ENCODE peak calls at places on chromosomes 2 and 18, in eight cellular contexts. F is K562, V is transverse colon, T is SK-N-SH, M is sigmoid colon, W is GM12878, X is upper lobe of left lung, C is H1. D is an unnamed sample.

GRCh38 chr2:234204480-234204879 is 154.0 kb downstream of the SPP2 start:
- DNase-seq in C (no peak), W (no peak), T (no peak), F (no peak), M (no peak), X (no peak), V (no peak), D (no peak)

GRCh38 chr2:213806125-213806726 is 522.0 kb downstream of the SPAG16 start:
- DNase-seq in T (peak), V (no peak), M (no peak), W (no peak), F (no peak), X (no peak), C (no peak), D (no peak)

GRCh38 chr2:236871500-236872001 is 214.1 kb upstream of the COPS8 start:
- DNase-seq in X (no peak), M (peak), F (no peak), C (no peak), T (no peak), V (peak), W (no peak), D (peak)

GRCh38 chr2:96694816-96695455 is 44.9 kb downstream of the LMAN2L start:
- DNase-seq in W (no peak), X (no peak), T (no peak), M (peak), C (no peak), F (no peak), V (no peak), D (no peak)

GRCh38 chr2:226898925-226899324 is 63.1 kb downstream of the RHBDD1 start:
- DNase-seq in X (no peak), W (no peak), V (no peak), F (no peak), T (no peak), M (no peak), C (no peak), D (no peak)

GRCh38 chr2:218733615-218734021 is 23.0 kb downstream of the TTLL4 start:
- DNase-seq in F (no peak), W (peak), M (peak), X (no peak), V (peak), T (no peak), C (no peak), D (peak)

GRCh38 chr2:240906911-240907590 is 915 bp downstream of the CROCC2 start:
- DNase-seq in X (peak), T (no peak), V (no peak), C (no peak), M (no peak), W (no peak), F (no peak), D (no peak)

GRCh38 chr2:69902213-69902922 is 8.6 kb downstream of the SNRNP27 start:
- DNase-seq in C (no peak), X (no peak), M (no peak), W (peak), V (peak), T (no peak), F (no peak), D (peak)

GRCh38 chr2:178436662-178437061 is 14.3 kb downstream of the PRKRA start:
- DNase-seq in X (no peak), C (no peak), T (no peak), V (no peak), F (no peak), W (no peak), M (no peak), D (no peak)

GRCh38 chr2:169472249-169472648 is 7.0 kb upstream of the BBS5 start:
- DNase-seq in X (no peak), W (no peak), V (no peak), T (no peak), M (no peak), F (no peak), C (no peak), D (no peak)

GRCh38 chr2:203534486-203535077 is 519 bp downstream of the RAPH1 start:
- DNase-seq in T (peak), V (peak), X (no peak), F (no peak), W (no peak), C (no peak), M (peak), D (no peak)

GRCh38 chr18:49177812-49178211 is 227.0 kb upstream of the SMAD7 start:
- DNase-seq in F (no peak), X (no peak), T (no peak), C (no peak), M (no peak), V (no peak), W (no peak), D (no peak)

GRCh38 chr2:166332049-166332448 is 43.7 kb downstream of the SCN9A start:
- DNase-seq in W (no peak), T (no peak), F (no peak), M (no peak), X (no peak), V (no peak), C (no peak), D (no peak)

GRCh38 chr2:237097911-237098702 is 12.4 kb downstream of the COPS8 start:
- DNase-seq in T (no peak), C (no peak), X (no peak), W (no peak), V (no peak), F (no peak), M (no peak), D (no peak)

GRCh38 chr2:145617906-145618305 is 1098.0 kb upstream of the ZEB2 start:
- DNase-seq in C (no peak), F (no peak), V (no peak), W (no peak), X (no peak), M (no peak), T (no peak), D (no peak)

GRCh38 chr2:171347158-171347557 is 86.6 kb downstream of the METTL8 start:
- DNase-seq in X (no peak), M (no peak), V (no peak), T (no peak), C (no peak), F (no peak), W (no peak), D (no peak)

GRCh38 chr18:31156831-31157763 is 5.6 kb downstream of the DSC1 start:
- DNase-seq in W (no peak), F (no peak), C (no peak), X (no peak), T (no peak), V (no peak), M (no peak), D (no peak)

GRCh38 chr2:231800493-231801091 is 14.3 kb downstream of the COPS7B start:
- DNase-seq in X (peak), M (no peak), W (no peak), C (no peak), V (peak), F (peak), T (peak), D (peak)

GRCh38 chr2:220913384-220913783 is 658.7 kb downstream of the EPHA4 start:
- DNase-seq in X (no peak), M (no peak), F (no peak), V (no peak), T (no peak), C (no peak), W (no peak), D (no peak)

GRCh38 chr2:71672011-71672639 is 218.8 kb downstream of the DYSF start:
- DNase-seq in T (peak), M (no peak), V (no peak), F (no peak), X (no peak), C (no peak), W (no peak), D (no peak)

GRCh38 chr2:120590841-120591240 is 144.8 kb upstream of the GLI2 start:
- DNase-seq in M (no peak), V (no peak), C (no peak), T (no peak), W (no peak), X (no peak), F (no peak), D (no peak)

GRCh38 chr18:46458472-46458871 is 198.5 kb downstream of the LOXHD1 start:
- DNase-seq in X (no peak), W (no peak), C (no peak), F (no peak), V (no peak), M (no peak), T (no peak), D (no peak)

GRCh38 chr18:3597159-3597977 is 147.4 kb downstream of the TGIF1 start:
- DNase-seq in W (no peak), F (no peak), M (no peak), V (no peak), C (no peak), T (no peak), X (no peak), D (no peak)
- TF ChIP-seq EP300 in W (no peak), F (no peak), M (no peak), V (no peak), C (no peak), T (no peak), X (no peak), D (no peak)

GRCh38 chr2:105409717-105410116 is 10.9 kb upstream of the FHL2 start:
- DNase-seq in C (no peak), W (no peak), X (no peak), M (peak), F (no peak), V (peak), T (no peak), D (peak)
- TF ChIP-seq POLR2AphosphoS5 in C (no peak), W (no peak), X (no peak), M (peak), F (no peak), V (peak), T (peak), D (peak)

DNA sequence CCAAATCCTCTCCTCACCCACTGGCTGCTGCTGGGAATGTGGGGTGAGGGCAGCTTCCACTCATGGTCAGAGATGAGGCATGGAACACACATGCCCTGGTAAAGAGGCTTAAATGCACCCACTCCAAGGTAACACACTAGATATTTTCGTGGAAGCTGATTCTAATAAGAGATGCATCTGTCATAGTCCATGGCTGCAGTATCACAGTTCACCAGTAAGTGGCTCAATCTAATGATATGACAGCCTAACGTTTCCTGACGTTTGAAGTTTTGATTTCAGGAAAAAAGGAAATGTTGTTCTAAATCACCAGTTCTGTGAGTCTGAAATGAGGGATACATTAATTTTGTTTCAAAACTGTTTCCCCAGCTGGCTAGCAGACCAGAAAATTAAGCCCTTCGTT is 38.2 kb downstream of the LCT start:
- DNase-seq in V (no peak), T (no peak), X (no peak), F (no peak), W (no peak), M (no peak), C (no peak), D (no peak)
- TF ChIP-seq EP300 in V (no peak), T (no peak), X (no peak), F (no peak), W (no peak), M (no peak), C (no peak), D (no peak)

GRCh38 chr2:76314621-76315020 is 603.9 kb upstream of the GCFC2 start:
- DNase-seq in F (no peak), X (no peak), T (no peak), V (no peak), M (no peak), C (no peak), W (no peak), D (no peak)
- TF ChIP-seq POLR2AphosphoS5 in F (no peak), X (no peak), T (no peak), V (no peak), M (no peak), C (no peak), W (no peak), D (no peak)